ENCODE peak calls at places on chromosomes 3 and 15, in five cellular contexts. B is neural crest cell, M is germinal center, D is endothelial cell, E is tibial artery. P is an unnamed sample.

GRCh38 chr3:3200632-3201212 is 21.2 kb upstream of the CRBN start:
- DNase-seq in B (peak; percentile 48), M (peak; percentile 7), D (peak; percentile 38), E (no peak), P (peak; percentile 60)

GRCh38 chr3:178496911-178497310 is 39.3 kb upstream of the KCNMB2 start:
- DNase-seq in B (no peak), M (no peak), D (no peak), E (no peak), P (no peak)

GRCh38 chr3:136353461-136353860 is 103.3 kb downstream of the PCCB start:
- DNase-seq in B (no peak), M (no peak), D (no peak), E (no peak), P (no peak)

GRCh38 chr15:91970142-91970541 is 116.6 kb downstream of the SLCO3A1 start:
- DNase-seq in B (no peak), M (no peak), D (no peak), E (peak; percentile 89), P (no peak)

GRCh38 chr3:32780735-32781210 is 37.0 kb upstream of the TRIM71 start:
- DNase-seq in B (peak; percentile 83), M (peak; percentile 8), D (peak; percentile 76), E (no peak), P (peak; percentile 59)

GRCh38 chr3:14124223-14124614 is 451 bp downstream of the CHCHD4 start:
- DNase-seq in B (peak; percentile 29), M (peak; percentile 76), D (peak; percentile 37), E (peak; percentile 75), P (peak; percentile 50)

GRCh38 chr3:124316034-124316287 is 324.0 kb upstream of the ROPN1 start:
- DNase-seq in B (no peak), M (no peak), D (no peak), E (no peak), P (no peak)

GRCh38 chr3:186259612-186260383 is 102.2 kb downstream of the DGKG start:
- DNase-seq in B (peak; percentile 59), M (peak; percentile 84), D (peak; percentile 88), E (peak; percentile 75), P (peak; percentile 74)

GRCh38 chr3:82093641-82094040 is 332.2 kb upstream of the GBE1 start:
- DNase-seq in B (no peak), M (no peak), D (no peak), E (no peak), P (no peak)

GRCh38 chr3:114213669-114214541 is 23.5 kb downstream of the ZNF80 start:
- DNase-seq in B (no peak), M (peak; percentile 72), D (no peak), E (no peak), P (peak; percentile 87)